ENCODE peak calls at places on chromosomes 2 and 18, in seven cellular contexts. N is SK-N-SH, V is HCT116, M is GM12878, I is K562, R is H1, F is HepG2. P is an unnamed sample.

GRCh38 chr18:44802508-44802907 is 121.8 kb downstream of the SETBP1 start:
- DNase-seq in M (no peak), F (no peak), R (no peak), N (no peak), I (no peak), V (no peak), P (no peak)

GRCh38 chr2:241852981-241853631 is 5.6 kb downstream of the PDCD1 start:
- DNase-seq in R (peak), M (no peak), F (no peak), N (peak), I (no peak), V (no peak), P (no peak)

GRCh38 chr2:198055726-198056125 is 251.3 kb downstream of the PLCL1 start:
- DNase-seq in R (no peak), M (no peak), V (no peak), F (no peak), N (no peak), I (no peak), P (no peak)

GRCh38 chr2:235116885-235117492 is 165.2 kb downstream of the SH3BP4 start:
- DNase-seq in M (no peak), N (peak), R (no peak), F (peak), I (no peak), V (peak), P (peak)

GRCh38 chr2:182694189-182694588 is 21.9 kb upstream of the DNAJC10 start:
- DNase-seq in V (no peak), I (no peak), M (no peak), N (no peak), F (no peak), R (no peak), P (no peak)

GRCh38 chr2:55019547-55020258 is 30.5 kb downstream of the RTN4 start:
- DNase-seq in M (no peak), F (no peak), V (no peak), R (no peak), N (no peak), I (no peak), P (no peak)

GRCh38 chr2:113324684-113325160 is 46.0 kb upstream of the PAX8 start:
- DNase-seq in V (peak), I (peak), M (no peak), F (no peak), R (peak), N (peak), P (no peak)

GRCh38 chr2:64317712-64318475 is 136.1 kb upstream of the LGALSL start:
- DNase-seq in N (no peak), I (no peak), M (no peak), R (no peak), F (no peak), V (no peak), P (no peak)

GRCh38 chr2:169222665-169223064 is 139.7 kb downstream of the LRP2 start:
- DNase-seq in I (no peak), R (no peak), V (no peak), F (no peak), M (no peak), N (no peak), P (no peak)

GRCh38 chr18:48393170-48393569 is 16.0 kb downstream of the ZBTB7C start:
- DNase-seq in V (no peak), F (no peak), M (no peak), R (no peak), I (no peak), N (no peak), P (no peak)

GRCh38 chr18:32767400-32767799 is 5.4 kb downstream of the KLHL14 start:
- DNase-seq in F (peak), V (no peak), M (no peak), I (no peak), N (no peak), R (no peak), P (no peak)

GRCh38 chr2:102967451-102967850 is 205.6 kb downstream of the TMEM182 start:
- DNase-seq in I (no peak), N (peak), R (no peak), M (no peak), V (no peak), F (no peak), P (no peak)

GRCh38 chr2:241052677-241053360 is 49.3 kb downstream of the MTERF4 start:
- DNase-seq in V (no peak), M (no peak), I (no peak), R (peak), F (no peak), N (no peak), P (no peak)

GRCh38 chr2:8841962-8842361 is 4.5 kb upstream of the KIDINS220 start:
- DNase-seq in F (no peak), R (no peak), V (no peak), N (no peak), M (no peak), I (no peak), P (no peak)

GRCh38 chr2:43174368-43175186 is 51.8 kb downstream of the ZFP36L2 start:
- DNase-seq in R (no peak), I (no peak), N (no peak), F (no peak), M (peak), V (no peak), P (no peak)

GRCh38 chr18:58862851-58863538 is 1.7 kb upstream of the ZNF532 start:
- DNase-seq in N (peak), R (peak), F (no peak), I (no peak), M (no peak), V (peak), P (no peak)

GRCh38 chr2:16396986-16397385 is 268.6 kb downstream of the CYRIA start:
- DNase-seq in M (no peak), R (no peak), I (no peak), V (no peak), F (no peak), N (no peak), P (no peak)

GRCh38 chr18:8895341-8895740 is 190.0 kb downstream of the MTCL1 start:
- DNase-seq in R (no peak), N (no peak), F (no peak), I (no peak), V (no peak), M (no peak), P (no peak)
- TF ChIP-seq CTCF in R (no peak), N (no peak), F (no peak), I (no peak), V (no peak), M (no peak), P (no peak)

DNA sequence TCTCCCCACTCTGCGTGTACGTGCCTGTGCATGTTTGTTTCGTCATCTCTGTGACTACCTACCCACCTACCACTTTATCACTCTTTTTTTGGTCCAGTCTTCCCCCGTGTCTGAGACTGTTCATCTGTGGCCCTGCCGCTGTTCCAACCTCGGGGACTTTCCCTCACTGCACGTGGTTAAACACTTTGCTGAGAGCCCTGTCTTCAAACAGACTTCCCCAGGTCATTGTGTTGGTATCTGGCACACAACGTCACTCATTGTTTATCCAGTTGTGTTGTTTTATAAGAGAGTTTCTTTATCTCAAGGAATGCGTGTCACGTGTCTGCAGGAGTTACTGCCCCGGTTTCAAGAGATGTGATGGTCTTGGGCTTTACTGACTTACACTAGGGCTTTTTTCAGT is 262.0 kb upstream of the RASGRP3 start:
- DNase-seq in M (no peak), N (no peak), R (no peak), V (no peak), I (no peak), F (no peak), P (no peak)
- TF ChIP-seq SIN3A in M (no peak), N (no peak), R (no peak), V (no peak), I (no peak), F (no peak), P (no peak)

GRCh38 chr2:118845843-118846666 is 1.4 kb downstream of the EN1 start:
- DNase-seq in F (no peak), R (peak), I (peak), N (peak), V (no peak), M (no peak), P (no peak)
- H3K4me3 ChIP-seq in F (no peak), R (no peak), I (peak), N (no peak), V (no peak), M (no peak), P (peak)

GRCh38 chr2:171169839-171170238 is 9.1 kb upstream of the TLK1 start:
- DNase-seq in I (no peak), M (no peak), V (no peak), F (no peak), N (no peak), R (no peak), P (no peak)

GRCh38 chr2:171169333-171169732 is 8.6 kb upstream of the TLK1 start:
- DNase-seq in F (peak), N (no peak), R (no peak), I (no peak), M (no peak), V (no peak), P (no peak)

GRCh38 chr2:171174075-171174474 is 13.4 kb upstream of the TLK1 start:
- DNase-seq in I (no peak), V (no peak), N (no peak), R (no peak), F (no peak), M (no peak), P (no peak)

GRCh38 chr2:171176516-171176915 is 15.8 kb upstream of the TLK1 start:
- DNase-seq in V (no peak), I (no peak), N (no peak), R (no peak), F (peak), M (no peak), P (no peak)

DNA sequence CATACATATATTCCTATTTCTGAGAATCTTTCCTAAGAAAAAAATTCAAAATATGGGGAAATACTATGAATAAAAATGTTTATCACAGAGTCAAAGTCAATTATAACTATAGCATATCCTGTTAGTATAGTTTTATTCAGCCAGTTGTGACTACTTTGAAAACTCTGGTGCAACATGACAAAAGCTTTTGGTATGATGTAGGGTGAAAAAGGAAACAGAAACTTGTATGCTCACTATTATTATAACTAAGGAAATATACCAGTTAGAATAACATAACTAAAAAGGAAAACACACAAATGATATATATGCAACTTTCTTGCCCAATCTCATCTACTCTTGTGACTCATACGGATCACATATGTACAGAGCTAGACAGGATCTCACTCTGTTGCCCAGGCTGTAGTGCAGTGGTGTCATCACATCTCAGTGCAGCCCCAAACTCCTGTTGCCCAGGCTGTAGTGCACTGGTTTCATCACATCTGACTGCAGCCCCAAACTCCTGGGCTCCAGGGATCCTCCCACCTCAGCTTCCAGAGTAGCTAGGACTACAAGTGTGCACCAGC is 12.4 kb upstream of the TLK1 start:
- DNase-seq in N (no peak), I (no peak), F (no peak), V (no peak), M (no peak), R (no peak), P (no peak)
- TF ChIP-seq CTCF in N (no peak), I (no peak), F (no peak), V (no peak), M (no peak), R (no peak), P (no peak)

DNA sequence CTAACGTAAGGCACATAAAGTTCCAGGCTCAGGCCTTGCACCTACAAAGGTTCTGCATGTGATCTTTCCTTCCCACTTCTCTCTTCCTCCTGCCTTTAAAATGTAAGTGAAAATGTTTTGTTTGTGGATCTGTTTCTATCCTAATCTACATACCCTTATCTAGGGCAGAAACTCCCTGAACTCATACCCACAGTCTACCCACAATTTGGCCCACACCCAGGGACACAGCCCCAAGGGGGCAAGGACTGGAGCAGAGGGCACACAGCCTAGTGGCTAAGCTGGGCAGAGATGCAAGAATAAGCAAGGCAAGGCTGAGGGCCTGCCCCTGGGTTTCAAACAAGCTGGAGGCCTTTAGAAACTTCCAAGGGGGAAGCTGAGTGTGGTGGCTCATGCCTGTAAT is 71.0 kb downstream of the HS1BP3 start:
- DNase-seq in M (peak), R (no peak), F (no peak), V (no peak), N (no peak), I (no peak), P (no peak)
- TF ChIP-seq SIN3A in M (no peak), R (no peak), F (no peak), V (no peak), N (no peak), I (no peak), P (no peak)

DNA sequence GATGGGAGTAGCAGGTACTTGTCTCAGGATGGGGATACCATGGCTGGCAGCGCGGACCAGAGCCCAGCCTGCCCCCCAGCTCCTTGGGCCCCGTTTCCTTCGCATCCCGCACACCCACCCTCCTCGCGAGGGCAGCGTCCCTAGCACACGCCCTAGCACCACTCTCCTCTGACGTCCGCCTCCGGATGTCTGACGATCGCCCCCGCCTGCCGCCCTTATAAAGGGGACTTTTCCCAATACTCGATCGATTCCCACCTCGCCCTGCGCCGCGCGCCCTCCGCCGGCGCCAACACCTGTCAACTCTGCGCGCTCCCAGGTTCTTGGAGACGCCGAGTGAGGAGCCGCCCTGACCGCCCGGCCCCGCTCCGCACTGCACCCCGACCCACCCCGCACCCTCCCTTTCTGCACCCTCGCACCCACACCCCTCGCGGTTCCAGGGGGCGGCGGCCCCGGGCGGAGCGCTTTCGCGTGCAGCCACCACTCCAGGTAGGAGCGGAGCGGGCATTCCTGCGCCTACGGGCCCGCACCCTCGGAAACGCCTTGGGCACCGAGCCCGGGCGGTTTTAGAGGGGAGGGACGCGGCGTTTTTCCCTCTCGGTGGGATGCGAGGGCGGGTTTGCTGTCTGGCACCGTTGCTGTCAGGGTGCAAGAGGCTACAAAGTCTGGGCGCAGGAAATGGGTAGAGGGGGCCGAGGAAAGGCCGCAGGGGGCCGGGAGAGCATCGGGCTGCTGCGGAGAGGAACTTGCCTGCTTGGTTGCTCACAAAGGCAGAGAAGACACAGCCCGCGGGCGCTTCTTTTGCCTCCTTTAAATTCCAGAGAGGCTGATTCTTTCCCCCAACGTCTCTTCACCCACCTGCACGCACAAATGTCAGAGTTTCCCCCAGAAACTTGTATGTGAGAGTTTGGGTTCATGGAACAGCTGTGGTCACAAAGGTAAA is at the start of gene SLC5A7:
- DNase-seq in M (no peak), N (peak), R (peak), V (no peak), F (no peak), I (no peak), P (no peak)
- H3K4me3 ChIP-seq in M (no peak), N (no peak), R (peak), V (no peak), F (no peak), I (no peak), P (peak)

DNA sequence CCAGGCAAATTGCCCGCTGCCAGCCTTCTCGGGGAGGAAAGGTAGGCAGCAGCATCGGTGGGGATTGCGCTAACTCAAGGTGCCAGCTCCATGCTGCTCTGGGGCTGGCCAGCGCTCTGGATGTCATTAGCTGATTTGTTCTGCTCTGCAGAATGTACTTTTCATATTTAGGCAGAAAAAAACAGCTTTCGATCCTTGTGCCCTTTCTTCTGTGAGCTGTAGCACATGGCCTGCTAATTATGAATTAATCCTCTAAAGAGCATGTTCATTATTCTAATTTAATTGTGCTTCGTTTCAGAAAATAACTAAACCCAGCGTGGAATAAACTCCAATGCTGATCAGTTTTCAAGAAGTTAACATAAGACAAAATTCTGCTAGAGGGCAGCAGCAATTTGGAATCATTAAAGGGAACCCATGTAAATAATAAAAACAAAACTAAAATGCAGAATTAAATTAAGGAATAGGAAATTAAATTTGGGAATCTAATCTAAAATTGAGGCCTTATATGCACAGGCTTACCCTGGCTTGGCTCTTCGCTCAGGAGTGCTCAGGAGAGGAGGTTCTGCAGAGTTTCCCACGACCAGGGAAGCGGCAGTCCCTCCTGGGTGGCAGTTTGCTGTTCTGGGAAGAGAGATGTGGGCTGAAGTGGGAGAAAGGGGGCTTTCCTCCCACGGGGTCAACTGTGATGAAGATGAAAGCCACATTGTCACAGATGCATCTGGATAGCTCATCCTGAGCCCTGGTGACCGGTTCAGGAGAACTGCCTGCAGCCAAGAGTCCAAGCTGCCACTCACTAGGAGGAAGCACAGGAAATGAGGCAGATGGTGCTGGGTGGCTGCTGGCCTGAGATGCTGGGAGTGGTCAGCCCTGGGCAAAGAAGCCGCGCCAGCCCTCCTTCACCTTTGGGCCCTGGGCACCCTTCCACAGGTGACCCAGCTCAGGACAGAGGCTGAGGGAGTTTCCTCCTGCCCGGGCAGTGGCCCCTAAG is 93.2 kb upstream of the PKDCC start:
- DNase-seq in V (no peak), I (no peak), R (no peak), F (no peak), M (no peak), N (peak), P (no peak)
- TF ChIP-seq CTCF in V (no peak), I (no peak), R (no peak), F (no peak), M (no peak), N (no peak), P (no peak)

DNA sequence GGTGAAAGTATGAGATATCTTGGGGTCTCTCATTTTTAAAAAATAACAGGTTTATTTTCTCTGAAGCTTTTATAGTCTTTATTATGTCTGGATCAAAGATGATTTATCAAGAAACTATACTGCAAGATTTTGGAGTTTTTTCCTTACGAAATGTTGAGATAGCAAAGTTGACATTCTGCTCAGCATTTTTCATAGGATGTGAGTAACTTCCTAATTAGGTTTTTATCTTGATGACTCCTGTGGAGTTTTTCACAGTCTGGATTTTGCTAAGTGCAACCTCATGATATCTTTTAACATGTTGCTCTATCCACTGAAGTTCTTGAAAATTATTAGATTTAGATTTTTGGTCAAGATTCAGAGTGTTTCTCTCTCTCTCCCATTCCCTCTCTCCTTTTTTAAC is 17.8 kb downstream of the TCF7L1 start:
- DNase-seq in M (no peak), V (no peak), F (no peak), I (no peak), R (no peak), N (no peak), P (no peak)
- TF ChIP-seq SIN3A in M (no peak), V (no peak), F (no peak), I (no peak), R (no peak), N (no peak), P (no peak)

DNA sequence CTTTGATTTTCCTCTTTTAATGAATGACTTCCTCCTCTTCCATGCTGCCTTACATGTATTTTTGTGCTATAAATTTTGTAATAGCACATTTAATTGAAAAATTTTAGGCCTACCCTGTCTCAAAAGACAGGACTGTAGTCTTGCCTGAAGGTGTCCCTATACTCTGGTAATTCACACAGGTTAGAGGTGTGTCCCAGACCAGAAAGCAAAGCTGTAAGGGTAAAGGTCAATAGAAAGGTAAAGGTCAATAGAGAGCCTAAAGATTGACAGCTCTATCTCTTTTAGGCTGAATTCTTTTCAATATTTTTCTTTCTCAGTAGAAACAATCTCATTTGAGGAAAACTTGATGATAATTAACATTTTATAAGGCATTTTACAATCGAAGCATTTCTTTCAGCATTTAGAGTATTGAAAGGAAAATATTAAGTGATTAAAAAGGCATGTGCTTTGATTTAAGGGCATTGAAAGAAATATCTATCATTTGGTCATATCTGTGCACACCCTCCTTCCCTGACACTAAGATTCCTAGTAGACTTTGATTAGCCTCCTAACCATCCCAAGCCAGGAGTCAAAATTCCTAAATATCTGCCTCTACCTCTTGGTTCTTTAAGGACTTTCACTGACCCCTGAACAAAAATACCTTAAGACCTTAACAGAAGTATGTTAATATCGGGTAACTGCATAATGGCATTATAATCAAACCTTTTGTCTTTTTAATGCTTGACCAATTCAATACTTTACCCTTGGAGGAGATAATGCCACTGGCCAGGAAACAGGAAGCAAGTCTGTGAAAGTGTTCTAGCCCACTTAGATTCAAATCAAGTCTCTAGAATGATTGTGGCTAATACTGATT is 161.8 kb upstream of the DTNA start:
- DNase-seq in N (no peak), I (no peak), V (no peak), R (no peak), M (no peak), F (peak), P (no peak)
- H3K4me3 ChIP-seq in N (no peak), I (no peak), V (no peak), R (no peak), M (no peak), F (no peak), P (no peak)